ENCODE peak calls at places on chromosome 18, in five cellular contexts. O, M, Q, F and T are unnamed samples.

GRCh38 chr18:72376256-72376655 is 167.9 kb downstream of the CBLN2 start:
- DNase-seq in F (no peak), M (no peak), O (no peak), Q (no peak), T (no peak)

GRCh38 chr18:7812431-7813063 is 245.4 kb downstream of the PTPRM start:
- DNase-seq in Q (no peak), O (no peak), M (no peak), F (no peak), T (no peak)

GRCh38 chr18:36338420-36338933 is 41.0 kb downstream of the FHOD3 start:
- DNase-seq in F (no peak), O (peak; percentile 29), M (no peak), Q (no peak), T (no peak)

GRCh38 chr18:13566941-13567762 is 159.2 kb downstream of the FAM210A start:
- DNase-seq in O (no peak), M (no peak), Q (no peak), F (peak; percentile 35), T (no peak)

GRCh38 chr18:29664278-29665021 is 1378.1 kb downstream of the DSC3 start:
- DNase-seq in F (no peak), M (no peak), O (no peak), Q (no peak), T (no peak)

GRCh38 chr18:66990909-66991308 is 387.0 kb upstream of the CDH19 start:
- DNase-seq in O (no peak), M (no peak), Q (no peak), F (no peak), T (no peak)

GRCh38 chr18:36993068-36993467 is 164.1 kb downstream of the KIAA1328 start:
- DNase-seq in F (no peak), M (no peak), O (no peak), Q (no peak), T (no peak)

GRCh38 chr18:14189858-14190257 is 57.6 kb upstream of the ZNF519 start:
- DNase-seq in F (no peak), M (no peak), O (no peak), Q (peak; percentile 70), T (no peak)

GRCh38 chr18:12837747-12838146 is 46.3 kb downstream of the PTPN2 start:
- DNase-seq in O (no peak), M (no peak), F (no peak), Q (no peak), T (no peak)

GRCh38 chr18:7174359-7175107 is 56.4 kb upstream of the LRRC30 start:
- DNase-seq in F (peak; percentile 10), M (no peak), Q (no peak), O (no peak), T (no peak)

GRCh38 chr18:78407456-78407823 is 572.2 kb upstream of the SALL3 start:
- DNase-seq in F (no peak), Q (no peak), M (peak; percentile 78), O (no peak), T (peak; percentile 85)

GRCh38 chr18:39701071-39701783 is 2135.6 kb upstream of the CELF4 start:
- DNase-seq in Q (no peak), F (no peak), M (no peak), O (no peak), T (no peak)

GRCh38 chr18:28176674-28176932 is 327 bp downstream of the CDH2 start:
- DNase-seq in F (no peak), M (no peak), Q (no peak), O (no peak), T (no peak)

GRCh38 chr18:66742832-66743231 is 138.9 kb upstream of the CDH19 start:
- DNase-seq in O (no peak), Q (no peak), M (no peak), F (no peak), T (no peak)

GRCh38 chr18:77811510-77811909 is 561.9 kb downstream of the GALR1 start:
- DNase-seq in Q (no peak), O (no peak), M (no peak), F (no peak), T (no peak)

GRCh38 chr18:59005266-59005665 is 134.4 kb upstream of the SEC11C start:
- DNase-seq in F (no peak), O (no peak), M (no peak), Q (no peak), T (peak; percentile 30)

GRCh38 chr18:77129150-77129551 is 3.4 kb downstream of the MBP start:
- DNase-seq in M (no peak), O (no peak), Q (no peak), F (no peak), T (no peak)

GRCh38 chr18:2547477-2548087 is 23.7 kb downstream of the METTL4 start:
- DNase-seq in M (no peak), O (no peak), Q (peak; percentile 22), F (peak; percentile 32), T (no peak)

GRCh38 chr18:26190506-26190905 is 35.7 kb upstream of the TAF4B start:
- DNase-seq in F (no peak), O (no peak), Q (no peak), M (no peak), T (no peak)

GRCh38 chr18:60895181-60895580 is 438.0 kb upstream of the CDH20 start:
- DNase-seq in O (no peak), M (no peak), Q (no peak), F (no peak), T (no peak)

GRCh38 chr18:42839408-42839807 is 276.1 kb downstream of the RIT2 start:
- DNase-seq in Q (no peak), F (no peak), O (no peak), M (no peak), T (no peak)

GRCh38 chr18:34342960-34343359 is 118.2 kb upstream of the NOL4 start:
- DNase-seq in O (no peak), Q (no peak), M (no peak), F (no peak), T (no peak)

GRCh38 chr18:57921708-57922107 is 118.6 kb upstream of the ATP8B1 start:
- DNase-seq in F (peak; percentile 39), M (no peak), O (peak; percentile 74), Q (peak; percentile 23), T (no peak)

GRCh38 chr18:49534846-49535601 is 26.8 kb upstream of the LIPG start:
- DNase-seq in O (no peak), F (no peak), M (no peak), Q (no peak), T (no peak)

GRCh38 chr18:33440384-33441043 is at the start of gene CCDC178:
- DNase-seq in Q (no peak), O (no peak), F (no peak), M (peak; percentile 40), T (peak; percentile 6)

GRCh38 chr18:69789794-69790193 is 157.9 kb downstream of the CD226 start:
- DNase-seq in Q (no peak), F (no peak), O (no peak), M (no peak), T (no peak)

GRCh38 chr18:58276640-58277456 is 232.8 kb downstream of the NEDD4L start:
- DNase-seq in F (no peak), O (no peak), M (peak; percentile 61), Q (no peak), T (peak; percentile 55)

DNA sequence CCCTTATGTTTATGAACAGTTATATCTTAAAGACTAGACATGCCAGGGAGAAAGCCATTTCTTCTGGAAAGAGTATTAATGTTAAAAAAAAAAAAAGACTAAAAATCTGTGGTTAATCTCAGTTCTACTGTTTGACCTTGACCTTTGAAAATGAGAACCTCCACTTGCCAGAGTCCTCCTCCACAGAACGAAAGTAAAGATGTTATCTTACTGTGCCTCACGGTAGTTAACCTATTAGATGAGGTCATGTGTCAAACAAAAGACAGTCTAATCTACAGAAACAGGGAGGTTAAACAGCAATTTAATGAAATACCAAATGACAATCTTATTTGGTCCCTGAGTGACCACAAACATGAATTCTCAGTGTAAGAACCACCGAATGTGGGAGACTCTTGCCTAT is 51.2 kb downstream of the SLC14A2 start:
- DNase-seq in M (no peak), F (no peak), O (no peak), Q (no peak), T (no peak)
- H3K4me3 ChIP-seq in M (no peak overlapping the region), F (no peak overlapping the region), O (no peak overlapping the region), Q (no peak overlapping the region), T (no peak overlapping the region)

GRCh38 chr18:80034852-80035406 is 695 bp downstream of the RBFA start:
- DNase-seq in M (no peak), F (no peak), O (no peak), Q (no peak), T (no peak)

GRCh38 chr18:80037300-80037699 is 3.1 kb downstream of the RBFA start:
- DNase-seq in M (no peak), F (no peak), Q (no peak), O (no peak), T (no peak)

GRCh38 chr18:80035997-80036396 is 1.8 kb downstream of the RBFA start:
- DNase-seq in M (no peak), Q (no peak), F (no peak), O (no peak), T (no peak)

GRCh38 chr18:80033181-80034067 is 810 bp upstream of the RBFA start:
- DNase-seq in F (peak; percentile 92), Q (no peak), M (no peak), O (no peak), T (peak; percentile 16)

GRCh38 chr18:80034068-80034851 is at the start of gene RBFA:
- DNase-seq in F (peak; percentile 100), Q (peak; percentile 94), O (peak; percentile 100), M (peak; percentile 100), T (peak; percentile 100)
- TF ChIP-seq CTCF in F (no peak), Q (peak; percentile 45), O (peak; percentile 63), M (peak; percentile 13), T (peak; percentile 64)

GRCh38 chr18:73461780-73462059 is 593.9 kb upstream of the NETO1 start:
- DNase-seq in F (no peak), Q (no peak), O (no peak), M (no peak), T (no peak)

GRCh38 chr18:73456643-73457042 is 588.9 kb upstream of the NETO1 start:
- DNase-seq in Q (no peak), M (no peak), F (no peak), O (no peak), T (no peak)

GRCh38 chr18:73458186-73458964 is 590.6 kb upstream of the NETO1 start:
- DNase-seq in F (no peak), M (no peak), O (no peak), Q (no peak), T (no peak)

GRCh38 chr18:73462092-73462491 is 594.3 kb upstream of the NETO1 start:
- DNase-seq in O (no peak), F (no peak), Q (no peak), M (no peak), T (peak; percentile 12)

DNA sequence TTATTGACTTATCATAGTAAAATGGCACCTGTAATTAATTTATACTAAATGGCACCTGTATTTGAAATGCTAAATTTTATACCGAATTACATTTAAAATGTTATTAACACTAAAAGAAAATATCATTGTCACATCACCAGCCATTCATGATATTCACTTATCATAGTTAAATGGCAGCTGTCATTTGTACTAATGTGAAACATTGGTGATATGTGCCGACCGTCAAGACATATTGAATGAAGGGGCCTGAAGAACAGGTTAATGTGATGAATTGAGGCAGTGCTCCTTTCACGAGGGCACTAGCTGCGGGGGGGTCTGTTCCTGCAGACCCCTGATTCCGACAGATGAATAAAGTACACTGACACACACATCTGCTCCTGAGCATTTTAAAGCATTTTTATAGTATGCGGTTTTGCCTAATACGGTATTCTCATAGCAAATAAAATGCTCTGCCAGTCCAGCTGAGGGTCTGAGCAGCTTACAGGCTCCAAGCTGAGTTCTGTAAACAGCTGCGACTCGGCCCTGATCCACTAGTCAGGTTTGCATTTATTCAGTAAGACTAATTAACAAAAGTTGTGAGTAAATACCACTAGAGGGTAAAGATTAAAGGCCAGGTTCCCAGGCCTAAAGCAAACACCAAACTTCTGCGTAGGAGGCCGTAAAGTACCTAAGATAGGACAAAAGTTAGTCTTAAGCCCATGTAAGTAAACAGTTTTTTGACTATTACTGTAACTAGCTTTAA is 593.4 kb upstream of the NETO1 start:
- DNase-seq in O (no peak), F (no peak), Q (no peak), M (no peak), T (no peak)
- TF ChIP-seq POLR2AphosphoS5 in O (no peak), F (no peak), Q (no peak), M (no peak), T (no peak)

GRCh38 chr18:63238711-63239110 is 80.9 kb downstream of the BCL2 start:
- DNase-seq in O (no peak), M (no peak), F (no peak), Q (no peak), T (no peak)
- H3K4me3 ChIP-seq in O (peak overlapping the region; percentile 39), M (no peak overlapping the region), F (no peak overlapping the region), Q (no peak overlapping the region), T (no peak overlapping the region)